ENCODE peak calls at places on chromosome 2, in seven cellular contexts. M is hepatocyte, C is cardiac muscle cell, O is GM23248, K is RWPE1, W is Panc1, X is substantia nigra. I is an unnamed sample.
A peak's percentile ranks its signal among the peaks of the same experiment; 100 is the strongest.

GRCh38 chr2:45380131-45380836 is 230.8 kb downstream of the SRBD1 start:
- DNase-seq in O (peak; percentile 75), C (no peak), W (peak; percentile 12), M (peak; percentile 49), X (no peak), K (peak; percentile 7), I (no peak)

GRCh38 chr2:239883326-239884050 is 141.7 kb downstream of the NDUFA10 start:
- DNase-seq in K (no peak), O (no peak), M (no peak), W (no peak), C (no peak), X (no peak), I (no peak)

GRCh38 chr2:138763971-138764370 is 16.2 kb downstream of the NXPH2 start:
- DNase-seq in C (peak; percentile 55), W (no peak), K (no peak), M (no peak), O (no peak), X (no peak), I (no peak)

GRCh38 chr2:240640939-240641338 is 15.7 kb downstream of the GPR35 start:
- DNase-seq in M (peak; percentile 76), C (peak; percentile 30), O (peak; percentile 72), X (no peak), K (peak; percentile 34), W (no peak), I (peak; percentile 18)

GRCh38 chr2:10237392-10238321 is 65.0 kb upstream of the HPCAL1 start:
- DNase-seq in M (no peak), O (no peak), K (no peak), X (no peak), C (no peak), W (no peak), I (no peak)

GRCh38 chr2:175454953-175455389 is 273.5 kb upstream of the ATP5MC3 start:
- DNase-seq in W (no peak), K (no peak), O (no peak), M (no peak), X (no peak), C (no peak), I (no peak)

GRCh38 chr2:26185304-26185928 is 12.5 kb downstream of the GAREM2 start:
- DNase-seq in K (no peak), C (no peak), W (no peak), M (no peak), X (no peak), O (peak; percentile 44), I (no peak)

GRCh38 chr2:46984642-46985476 is 69.3 kb upstream of the MCFD2 start:
- DNase-seq in O (peak; percentile 98), M (no peak), C (no peak), X (peak; percentile 52), K (peak; percentile 94), W (peak; percentile 36), I (no peak)

GRCh38 chr2:168486440-168486839 is 30.4 kb downstream of the CERS6 start:
- DNase-seq in O (no peak), C (no peak), M (no peak), X (no peak), K (no peak), W (no peak), I (no peak)

GRCh38 chr2:15719566-15720313 is 128.1 kb downstream of the DDX1 start:
- DNase-seq in C (no peak), X (no peak), K (no peak), O (no peak), M (no peak), W (no peak), I (no peak)

GRCh38 chr2:73283545-73284295 is 558 bp downstream of the FBXO41 start:
- DNase-seq in O (no peak), K (no peak), C (no peak), M (no peak), X (no peak), W (no peak), I (no peak)

GRCh38 chr2:54866868-54867267 is 143.4 kb downstream of the EML6 start:
- DNase-seq in C (no peak), M (no peak), O (no peak), K (no peak), W (no peak), X (no peak), I (no peak)

GRCh38 chr2:29697715-29698114 is 223.7 kb downstream of the ALK start:
- DNase-seq in M (no peak), X (no peak), K (no peak), W (no peak), C (no peak), O (no peak), I (no peak)

GRCh38 chr2:84904717-84905174 is 710 bp upstream of the TMSB10 start:
- DNase-seq in O (peak; percentile 83), K (no peak), X (peak; percentile 21), C (peak; percentile 66), M (peak; percentile 76), W (no peak), I (no peak)

GRCh38 chr2:187934692-187935091 is 357.0 kb upstream of the GULP1 start:
- DNase-seq in X (no peak), O (no peak), C (no peak), K (no peak), M (no peak), W (no peak), I (no peak)

GRCh38 chr2:220263300-220263699 is 635.9 kb downstream of the SLC4A3 start:
- DNase-seq in K (no peak), X (no peak), O (no peak), C (no peak), W (no peak), M (no peak), I (no peak)

GRCh38 chr2:220259656-220260055 is 632.2 kb downstream of the SLC4A3 start:
- DNase-seq in C (no peak), X (no peak), M (no peak), W (no peak), K (no peak), O (no peak), I (no peak)
- H3K27ac ChIP-seq in C (no peak overlapping the region), X (no peak overlapping the region), M (no peak overlapping the region), W (no peak overlapping the region), K (no peak overlapping the region), O (no peak overlapping the region), I (no peak overlapping the region)

GRCh38 chr2:43039376-43040080 is 186.9 kb downstream of the ZFP36L2 start:
- DNase-seq in W (no peak), K (no peak), C (no peak), O (no peak), M (no peak), X (peak; percentile 72), I (no peak)
- H3K27ac ChIP-seq in W (no peak overlapping the region), K (peak overlapping the region; percentile 97), C (no peak overlapping the region), O (no peak overlapping the region), M (peak overlapping the region; percentile 97), X (no peak overlapping the region), I (no peak overlapping the region)

GRCh38 chr2:169767243-169767888 is 31.3 kb upstream of the SSB start:
- DNase-seq in O (peak; percentile 78), C (peak; percentile 50), X (no peak), K (peak; percentile 52), M (peak; percentile 62), W (peak; percentile 35), I (peak; percentile 31)
- H3K27ac ChIP-seq in O (no peak overlapping the region), C (no peak overlapping the region), X (no peak overlapping the region), K (no peak overlapping the region), M (no peak overlapping the region), W (no peak overlapping the region), I (no peak overlapping the region)

DNA sequence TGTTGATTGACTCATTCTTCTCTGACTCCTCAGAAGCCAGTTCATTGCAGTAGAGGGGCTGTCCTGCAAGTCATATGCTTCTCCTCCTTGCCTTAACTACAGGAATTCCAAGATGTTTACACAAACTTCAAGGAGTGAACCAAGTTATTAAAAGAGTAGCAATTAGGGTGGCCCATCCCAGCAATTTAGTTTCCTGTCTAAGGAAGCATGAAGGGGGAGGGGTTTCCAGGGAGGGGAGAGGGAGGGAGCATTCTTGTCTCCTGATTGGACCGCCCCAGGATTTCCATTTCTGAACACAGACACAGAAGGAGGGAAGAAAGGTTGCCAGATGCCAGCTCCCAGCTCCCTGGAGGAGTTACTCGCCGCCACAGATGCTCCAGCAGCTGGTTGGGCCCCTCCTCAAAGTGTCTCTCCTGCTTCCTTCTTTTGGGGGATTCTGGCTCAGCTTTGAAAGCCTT is 107.6 kb downstream of the TRIB2 start:
- DNase-seq in O (peak; percentile 51), C (no peak), K (peak; percentile 9), M (peak; percentile 18), X (no peak), W (no peak), I (no peak)
- H3K27ac ChIP-seq in O (peak overlapping the region; percentile 60), C (no peak overlapping the region), K (no peak overlapping the region), M (no peak overlapping the region), X (no peak overlapping the region), W (no peak overlapping the region), I (no peak overlapping the region)

GRCh38 chr2:190477563-190478454 is 56.7 kb downstream of the NEMP2 start:
- DNase-seq in W (no peak), K (no peak), M (peak; percentile 31), X (peak; percentile 47), O (peak; percentile 16), C (no peak), I (no peak)
- H3K27ac ChIP-seq in W (no peak overlapping the region), K (no peak overlapping the region), M (peak overlapping the region; percentile 69), X (peak overlapping the region; percentile 73), O (no peak overlapping the region), C (no peak overlapping the region), I (no peak overlapping the region)

GRCh38 chr2:123961576-123961975 is 63.5 kb upstream of the CNTNAP5 start:
- DNase-seq in K (no peak), C (no peak), X (no peak), O (no peak), M (no peak), W (no peak), I (no peak)
- H3K27ac ChIP-seq in K (no peak overlapping the region), C (no peak overlapping the region), X (no peak overlapping the region), O (no peak overlapping the region), M (no peak overlapping the region), W (no peak overlapping the region), I (no peak overlapping the region)